ENCODE peak calls at places on chromosomes 16 and 17, in seven cellular contexts. W, F, T, V, S, R and N are unnamed samples.

GRCh38 chr17:71203953-71204352 is 916.9 kb upstream of the SOX9 start:
- DNase-seq in S (no peak), W (no peak), F (peak; percentile 26), T (no peak), R (no peak), V (no peak), N (no peak)

GRCh38 chr16:68732741-68733399 is 4.2 kb upstream of the CDH1 start:
- DNase-seq in V (no peak), T (no peak), F (no peak), R (no peak), W (no peak), S (no peak), N (no peak)

GRCh38 chr16:1119766-1120611 is 23.9 kb upstream of the C1QTNF8 start:
- DNase-seq in V (no peak), W (no peak), R (no peak), S (no peak), F (no peak), T (no peak), N (no peak)

GRCh38 chr17:39799395-39799794 is 61.7 kb downstream of the GRB7 start:
- DNase-seq in T (no peak), W (no peak), S (no peak), F (no peak), R (no peak), V (no peak), N (no peak)

GRCh38 chr17:30552994-30553565 is 75.9 kb downstream of the GOSR1 start:
- DNase-seq in F (no peak), W (no peak), R (no peak), V (no peak), S (no peak), T (no peak), N (no peak)

GRCh38 chr17:4635823-4636375 is 5.6 kb downstream of the ALOX15 start:
- DNase-seq in S (no peak), F (no peak), W (no peak), V (no peak), T (peak; percentile 48), R (no peak), N (no peak)

GRCh38 chr17:68573338-68573737 is 27.8 kb downstream of the FAM20A start:
- DNase-seq in F (no peak), R (no peak), V (no peak), S (no peak), W (no peak), T (no peak), N (no peak)

GRCh38 chr16:29170393-29171239 is 185.8 kb downstream of the LAT start:
- DNase-seq in W (no peak), V (no peak), S (no peak), F (no peak), R (no peak), T (no peak), N (no peak)

GRCh38 chr17:80761421-80761871 is 216.8 kb downstream of the RPTOR start:
- DNase-seq in T (no peak), F (peak; percentile 75), V (peak; percentile 41), S (no peak), W (no peak), R (no peak), N (no peak)

GRCh38 chr17:73404246-73404645 is 92.4 kb upstream of the CDC42EP4 start:
- DNase-seq in F (no peak), S (no peak), W (no peak), T (no peak), R (no peak), V (no peak), N (no peak)

GRCh38 chr16:55465077-55465896 is 13.7 kb upstream of the MMP2 start:
- DNase-seq in S (peak; percentile 93), T (peak; percentile 74), V (peak; percentile 72), W (peak; percentile 86), F (peak; percentile 66), R (peak; percentile 73), N (peak; percentile 89)

GRCh38 chr16:4688674-4689045 is 4.7 kb upstream of the NUDT16L1 start:
- DNase-seq in T (no peak), R (no peak), F (no peak), S (no peak), W (no peak), V (no peak), N (no peak)

GRCh38 chr16:50769-51591 is 2.4 kb downstream of the POLR3K start:
- DNase-seq in F (no peak), T (no peak), W (no peak), R (no peak), V (no peak), S (no peak), N (no peak)

GRCh38 chr17:81339180-81339501 is 44.0 kb upstream of the SLC38A10 start:
- DNase-seq in F (no peak), V (no peak), W (peak; percentile 82), S (no peak), T (no peak), R (no peak), N (no peak)

GRCh38 chr17:39623356-39623950 is 3.3 kb upstream of the PPP1R1B start:
- DNase-seq in T (peak; percentile 85), F (peak; percentile 45), W (peak; percentile 82), V (peak; percentile 75), R (peak; percentile 89), S (peak; percentile 77), N (peak; percentile 84)

GRCh38 chr16:29804455-29805231 is 1.7 kb upstream of the MAZ start:
- DNase-seq in W (no peak), R (peak; percentile 45), V (no peak), F (no peak), T (peak; percentile 29), S (peak; percentile 66), N (peak; percentile 89)

GRCh38 chr17:37284198-37284597 is 91.6 kb upstream of the C17orf78 start:
- DNase-seq in V (no peak), T (no peak), F (no peak), R (no peak), S (no peak), W (no peak), N (no peak)

GRCh38 chr17:49624896-49625295 is 49.2 kb downstream of the NXPH3 start:
- DNase-seq in S (no peak), V (no peak), R (no peak), T (no peak), W (no peak), F (no peak), N (no peak)

GRCh38 chr17:17792551-17793377 is 44.0 kb downstream of the SREBF1 start:
- DNase-seq in F (no peak), S (peak; percentile 74), V (peak; percentile 32), W (no peak), T (no peak), R (no peak), N (no peak)

GRCh38 chr17:18182978-18183333 is 672 bp upstream of the ALKBH5 start:
- DNase-seq in V (peak; percentile 77), T (peak; percentile 77), S (peak; percentile 87), W (peak; percentile 89), F (no peak), R (peak; percentile 81), N (peak; percentile 87)

GRCh38 chr16:11064846-11065245 is 120.5 kb downstream of the CLEC16A start:
- DNase-seq in W (no peak), F (no peak), V (no peak), S (no peak), T (no peak), R (no peak), N (no peak)

GRCh38 chr17:8859029-8859803 is 8.3 kb downstream of the PIK3R6 start:
- DNase-seq in T (peak; percentile 38), S (no peak), R (no peak), V (no peak), F (peak; percentile 80), W (no peak), N (no peak)

GRCh38 chr16:29978564-29979270 is 5.0 kb downstream of the TAOK2 start:
- DNase-seq in W (no peak), S (no peak), R (no peak), F (no peak), T (no peak), V (no peak), N (no peak)

GRCh38 chr16:74903882-74904678 is 80.8 kb downstream of the WDR59 start:
- DNase-seq in R (no peak), S (no peak), W (no peak), V (no peak), T (no peak), F (no peak), N (no peak)

GRCh38 chr16:74909665-74910064 is 75.3 kb downstream of the WDR59 start:
- DNase-seq in R (no peak), F (no peak), S (no peak), T (no peak), V (no peak), W (no peak), N (peak; percentile 76)
- H3K9me3 ChIP-seq in R (no peaks in the 10 kb centered on the region), F (no peaks in the 10 kb centered on the region), S (peaks cover 7% of the 10 kb centered on the region), T (peaks cover 16% of the 10 kb centered on the region), V (peaks cover 12% of the 10 kb centered on the region), W (peaks cover 31% of the 10 kb centered on the region), N (no peaks in the 10 kb centered on the region)

GRCh38 chr16:23510154-23510914 is at the start of gene GGA2:
- DNase-seq in F (peak; percentile 57), S (peak; percentile 88), W (peak; percentile 78), T (peak; percentile 85), V (peak; percentile 75), R (peak; percentile 79), N (peak; percentile 86)
- H3K4me3 ChIP-seq in F (peak within 1 kb of the TSS; percentile 54), S (peak within 1 kb of the TSS; percentile 74), W (peak within 1 kb of the TSS; percentile 76), T (peak within 1 kb of the TSS; percentile 93), V (peak within 1 kb of the TSS; percentile 65), R (peak within 1 kb of the TSS; percentile 90), N (peak within 1 kb of the TSS; percentile 95)

GRCh38 chr16:31764103-31764502 is 109.5 kb upstream of the ZNF267 start:
- DNase-seq in V (no peak), W (no peak), F (no peak), R (no peak), T (no peak), S (no peak), N (no peak)
- H3K9me3 ChIP-seq in V (peaks cover 40% of the 10 kb centered on the region), W (peaks cover 8% of the 10 kb centered on the region), F (peaks cover 30% of the 10 kb centered on the region), R (peaks cover 11% of the 10 kb centered on the region), T (peaks cover 48% of the 10 kb centered on the region), S (peaks cover 12% of the 10 kb centered on the region), N (peaks cover 6% of the 10 kb centered on the region)

DNA sequence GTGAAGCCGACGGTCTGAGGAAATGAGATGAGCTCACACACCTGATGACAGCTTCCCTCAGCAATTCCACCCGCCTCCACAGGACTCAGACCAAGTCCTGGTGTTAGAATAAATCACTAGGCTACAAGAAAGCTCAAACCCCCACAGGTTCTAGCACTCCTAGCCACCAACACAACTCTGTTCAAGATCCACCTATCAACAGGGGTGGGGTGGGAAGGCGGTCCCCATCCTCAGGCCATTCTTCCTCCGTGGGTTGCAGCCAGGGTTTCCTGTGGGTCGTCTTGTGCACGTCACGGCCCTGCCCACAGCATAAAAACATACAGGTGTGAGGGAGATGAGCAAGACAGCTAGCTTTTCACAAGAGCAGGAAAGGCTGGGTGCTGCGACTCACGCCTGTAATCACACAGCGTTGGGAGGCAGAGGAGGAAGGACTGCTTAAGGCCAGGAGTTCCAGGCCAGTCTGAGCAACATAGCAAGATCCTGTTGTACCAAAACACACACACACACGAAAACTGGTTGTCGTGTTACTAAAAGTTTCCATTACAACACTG is 81.1 kb downstream of the ANKRD11 start:
- DNase-seq in F (peak; percentile 79), V (peak; percentile 71), S (no peak), W (no peak), R (no peak), T (peak; percentile 65), N (no peak)
- H3K4me3 ChIP-seq in F (no peak overlapping the region), V (peak overlapping the region; percentile 9), S (no peak overlapping the region), W (no peak overlapping the region), R (no peak overlapping the region), T (no peak overlapping the region), N (no peak overlapping the region)